ENCODE peak calls at places on chromosome 1, in four cellular contexts. W is B cell, F is OCI-LY7, G is nephron progenitor cell. H is an unnamed sample.

GRCh38 chr1:109928591-109929111 is 18.0 kb downstream of the CSF1 start:
- DNase-seq in W (no peak), F (no peak), G (no peak), H (peak; percentile 83)

GRCh38 chr1:245441699-245442098 is 286.9 kb downstream of the KIF26B start:
- DNase-seq in W (no peak), F (no peak), G (no peak), H (no peak)

GRCh38 chr1:232629250-232630046 is 485 bp downstream of the SIPA1L2 start:
- DNase-seq in W (peak; percentile 33), F (no peak), G (peak; percentile 57), H (peak; percentile 50)

GRCh38 chr1:244665771-244666217 is 12.9 kb downstream of the DESI2 start:
- DNase-seq in W (peak; percentile 50), F (peak; percentile 63), G (peak; percentile 36), H (no peak)

GRCh38 chr1:232875536-232875935 is 70.3 kb downstream of the MAP10 start:
- DNase-seq in W (no peak), F (no peak), G (no peak), H (no peak)

GRCh38 chr1:230382060-230382491 is 44.1 kb downstream of the PGBD5 start:
- DNase-seq in W (no peak), F (no peak), G (no peak), H (no peak)

GRCh38 chr1:169115891-169116585 is 9.5 kb downstream of the ATP1B1 start:
- DNase-seq in W (peak; percentile 27), F (peak; percentile 28), G (no peak), H (no peak)

GRCh38 chr1:181033128-181033798 is 520 bp upstream of the MR1 start:
- DNase-seq in W (peak; percentile 62), F (peak; percentile 63), G (no peak), H (peak; percentile 89)

GRCh38 chr1:36419158-36419557 is 21.4 kb upstream of the LSM10 start:
- DNase-seq in W (no peak), F (no peak), G (no peak), H (no peak)

GRCh38 chr1:64480999-64481772 is 11.3 kb downstream of the CACHD1 start:
- DNase-seq in W (no peak), F (no peak), G (no peak), H (no peak)

GRCh38 chr1:247548092-247548491 is 842 bp upstream of the GCSAML start:
- DNase-seq in W (no peak), F (no peak), G (no peak), H (no peak)

GRCh38 chr1:36351222-36351977 is 28.0 kb upstream of the EVA1B start:
- DNase-seq in W (no peak), F (no peak), G (peak; percentile 27), H (peak; percentile 65)

GRCh38 chr1:101820080-101820479 is 176.6 kb downstream of the OLFM3 start:
- DNase-seq in W (no peak), F (peak; percentile 10), G (no peak), H (peak; percentile 66)

GRCh38 chr1:9653783-9654517 is 2.4 kb downstream of the PIK3CD start:
- DNase-seq in W (no peak), F (peak; percentile 16), G (no peak), H (no peak)

GRCh38 chr1:24929876-24930702 is at the start of gene RUNX3:
- DNase-seq in W (peak; percentile 98), F (peak; percentile 97), G (peak; percentile 58), H (no peak)

GRCh38 chr1:39391741-39392679 is 99.4 kb upstream of the BMP8A start:
- DNase-seq in W (no peak), F (no peak), G (no peak), H (peak; percentile 82)

GRCh38 chr1:164723296-164723731 is 164.3 kb downstream of the PBX1 start:
- DNase-seq in W (no peak), F (no peak), G (no peak), H (no peak)

GRCh38 chr1:9247894-9248293 is 13.3 kb downstream of the H6PD start:
- DNase-seq in W (no peak), F (no peak), G (no peak), H (no peak)

GRCh38 chr1:192814805-192815204 is 6.0 kb downstream of the RGS2 start:
- DNase-seq in W (no peak), F (no peak), G (no peak), H (no peak)

GRCh38 chr1:94658221-94658620 is 116.7 kb upstream of the F3 start:
- DNase-seq in W (no peak), F (no peak), G (no peak), H (no peak)

GRCh38 chr1:182781849-182782586 is 7.6 kb upstream of the NPL start:
- DNase-seq in W (peak; percentile 77), F (peak; percentile 86), G (peak; percentile 65), H (peak; percentile 82)

GRCh38 chr1:214349008-214349407 is 68.0 kb downstream of the SMYD2 start:
- DNase-seq in W (no peak), F (no peak), G (no peak), H (no peak)

GRCh38 chr1:242401937-242402336 is 122.6 kb downstream of the PLD5 start:
- DNase-seq in W (no peak), F (no peak), G (no peak), H (no peak)

GRCh38 chr1:228210076-228210651 is 2.3 kb downstream of the OBSCN start:
- DNase-seq in W (no peak), F (no peak), G (no peak), H (peak; percentile 95)

GRCh38 chr1:156393095-156393494 is 24.1 kb downstream of the RHBG start:
- DNase-seq in W (no peak), F (no peak), G (no peak), H (no peak)
- TF ChIP-seq CTCF in W (no peak), F (no peak), G (no peak), H (no peak)

GRCh38 chr1:61659061-61659460 is 65.9 kb downstream of the TM2D1 start:
- DNase-seq in W (no peak), F (no peak), G (no peak), H (peak; percentile 20)
- TF ChIP-seq CTCF in W (no peak), F (peak; percentile 71), G (no peak), H (peak; percentile 26)

GRCh38 chr1:45584351-45585109 is 689 bp downstream of the NASP start:
- DNase-seq in W (peak; percentile 93), F (peak; percentile 92), G (peak; percentile 96), H (peak; percentile 92)
- TF ChIP-seq CTCF in W (peak; percentile 11), F (peak; percentile 65), G (no peak), H (no peak)

GRCh38 chr1:98103617-98104284 is 182.9 kb upstream of the DPYD start:
- DNase-seq in W (no peak), F (no peak), G (no peak), H (peak; percentile 36)
- TF ChIP-seq CTCF in W (no peak), F (no peak), G (no peak), H (no peak)

GRCh38 chr1:78676347-78676982 is 26.8 kb downstream of the IFI44 start:
- DNase-seq in W (peak; percentile 73), F (peak; percentile 61), G (peak; percentile 51), H (peak; percentile 76)

GRCh38 chr1:78677788-78678187 is 28.2 kb downstream of the IFI44 start:
- DNase-seq in W (no peak), F (no peak), G (no peak), H (no peak)

GRCh38 chr1:78672428-78672827 is 22.8 kb downstream of the IFI44 start:
- DNase-seq in W (no peak), F (no peak), G (no peak), H (no peak)

GRCh38 chr1:78676996-78677395 is 27.4 kb downstream of the IFI44 start:
- DNase-seq in W (no peak), F (no peak), G (no peak), H (no peak)

GRCh38 chr1:78673120-78673519 is 23.5 kb downstream of the IFI44 start:
- DNase-seq in W (no peak), F (no peak), G (no peak), H (peak; percentile 23)
- TF ChIP-seq CTCF in W (no peak), F (peak; percentile 35), G (peak; percentile 30), H (no peak)

GRCh38 chr1:160837558-160838205 is 25.0 kb downstream of the CD244 start:
- DNase-seq in W (peak; percentile 87), F (peak; percentile 97), G (no peak), H (no peak)

GRCh38 chr1:160838876-160839275 is 23.8 kb downstream of the CD244 start:
- DNase-seq in W (no peak), F (no peak), G (no peak), H (no peak)

GRCh38 chr1:160836981-160837557 is 25.6 kb downstream of the CD244 start:
- DNase-seq in W (no peak), F (no peak), G (no peak), H (no peak)

GRCh38 chr1:160836561-160836960 is 26.1 kb downstream of the CD244 start:
- DNase-seq in W (no peak), F (no peak), G (no peak), H (no peak)

GRCh38 chr1:160834945-160835565 is 27.6 kb downstream of the CD244 start:
- DNase-seq in W (peak; percentile 69), F (peak; percentile 80), G (peak; percentile 49), H (peak; percentile 63)
- TF ChIP-seq CTCF in W (peak; percentile 52), F (peak; percentile 99), G (peak; percentile 67), H (peak; percentile 84)